ENCODE peak calls at places on chromosomes 6 and 20, in seven cellular contexts. Z, J, N, M, T, W and O are unnamed samples.
A peak's percentile ranks its signal among the peaks of the same experiment; 100 is the strongest.

GRCh38 chr6:148407372-148407771 is 64.7 kb downstream of the SASH1 start:
- DNase-seq in Z (no peak), W (no peak), N (no peak), T (no peak), M (no peak), J (no peak), O (no peak)

GRCh38 chr6:154984146-154984545 is 11.0 kb upstream of the TIAM2 start:
- DNase-seq in M (no peak), W (no peak), Z (no peak), J (no peak), T (no peak), N (no peak), O (no peak)

GRCh38 chr20:37341632-37342031 is 4.3 kb upstream of the SRC start:
- DNase-seq in W (no peak), Z (no peak), M (no peak), T (no peak), J (no peak), N (no peak), O (no peak)

GRCh38 chr6:130029163-130029562 is 10.8 kb downstream of the L3MBTL3 start:
- DNase-seq in M (no peak), J (no peak), N (no peak), T (no peak), Z (no peak), W (no peak), O (no peak)

GRCh38 chr6:108896111-108896661 is 48.0 kb downstream of the ARMC2 start:
- DNase-seq in W (no peak), J (no peak), M (no peak), N (no peak), Z (no peak), T (no peak), O (no peak)

GRCh38 chr6:11368264-11368663 is 135.8 kb upstream of the NEDD9 start:
- DNase-seq in M (no peak), W (no peak), J (no peak), N (no peak), T (no peak), Z (no peak), O (no peak)

GRCh38 chr20:57396212-57396611 is 5.0 kb downstream of the RBM38 start:
- DNase-seq in J (no peak), N (no peak), W (no peak), M (no peak), Z (no peak), T (no peak), O (no peak)

GRCh38 chr6:87847135-87847829 is 145.2 kb upstream of the AKIRIN2 start:
- DNase-seq in Z (no peak), N (no peak), J (no peak), T (no peak), W (no peak), M (no peak), O (no peak)

GRCh38 chr6:163287626-163288025 is 126.9 kb upstream of the QKI start:
- DNase-seq in W (no peak), N (no peak), T (no peak), J (no peak), M (no peak), Z (no peak), O (no peak)

GRCh38 chr6:145866449-145867401 is 52.1 kb upstream of the FBXO30 start:
- DNase-seq in N (peak; percentile 1), M (no peak), W (no peak), J (no peak), Z (no peak), T (no peak), O (no peak)

GRCh38 chr20:35515949-35516645 is 13.4 kb downstream of the C20orf173 start:
- DNase-seq in Z (peak; percentile 28), T (no peak), M (no peak), J (no peak), W (no peak), N (no peak), O (no peak)